ENCODE peak calls at places on chromosomes 5 and 9, in nine cellular contexts. V is gastrocnemius medialis, Q is IMR-90, U is upper lobe of right lung, O is BJ, W is right atrium auricular region, M is HCT116, J is tibial nerve, K is kidney epithelial cell. N is an unnamed sample.

GRCh38 chr5:80255425-80255751 is 460 bp downstream of the SERINC5 start:
- DNase-seq in K (no peak), O (no peak), Q (peak; percentile 50), W (peak; percentile 62), J (peak; percentile 23), U (peak; percentile 89), V (peak; percentile 16), M (no peak), N (peak; percentile 52)

GRCh38 chr5:16866220-16866619 is 69.9 kb downstream of the MYO10 start:
- DNase-seq in O (no peak), M (no peak), Q (no peak), V (no peak), W (no peak), J (no peak), K (no peak), U (no peak), N (no peak)

GRCh38 chr5:57711946-57712345 is 229.3 kb upstream of the ACTBL2 start:
- DNase-seq in O (no peak), J (no peak), U (no peak), V (no peak), M (no peak), K (no peak), W (no peak), Q (no peak), N (no peak)

GRCh38 chr9:95771556-95772280 is 103.8 kb upstream of the ERCC6L2 start:
- DNase-seq in U (no peak), V (no peak), O (no peak), J (peak; percentile 73), K (no peak), Q (peak; percentile 39), W (no peak), M (no peak), N (peak; percentile 24)

GRCh38 chr5:36367524-36367923 is 65.8 kb upstream of the RANBP3L start:
- DNase-seq in W (no peak), V (no peak), J (peak; percentile 30), Q (peak; percentile 16), K (no peak), M (no peak), U (no peak), O (peak; percentile 60), N (peak; percentile 91)

GRCh38 chr5:177111720-177112394 is 21.7 kb upstream of the NSD1 start:
- DNase-seq in O (no peak), V (no peak), K (no peak), Q (peak; percentile 30), U (peak; percentile 79), M (peak; percentile 38), W (no peak), J (peak; percentile 70), N (no peak)

GRCh38 chr9:72476617-72477375 is 44.6 kb upstream of the TMC1 start:
- DNase-seq in V (no peak), J (no peak), W (no peak), M (peak; percentile 98), U (no peak), K (peak; percentile 98), Q (peak; percentile 84), O (peak; percentile 55), N (peak; percentile 30)

GRCh38 chr5:91219141-91219802 is 163.8 kb downstream of the ARRDC3 start:
- DNase-seq in V (peak; percentile 34), O (peak; percentile 25), W (peak; percentile 66), M (no peak), U (no peak), Q (peak; percentile 85), K (no peak), J (peak; percentile 77), N (peak; percentile 73)

GRCh38 chr9:69176446-69177135 is 2.5 kb downstream of the TJP2 start:
- DNase-seq in O (no peak), V (no peak), Q (no peak), J (peak; percentile 55), W (no peak), K (no peak), M (no peak), U (no peak), N (peak; percentile 25)

GRCh38 chr9:70590264-70590646 is 175.8 kb upstream of the KLF9 start:
- DNase-seq in M (no peak), U (no peak), V (no peak), J (no peak), O (peak; percentile 81), K (no peak), W (no peak), Q (peak; percentile 70), N (peak; percentile 92)

GRCh38 chr5:168219515-168220410 is 71.7 kb upstream of the WWC1 start:
- DNase-seq in Q (peak; percentile 63), M (peak; percentile 68), O (peak; percentile 12), V (no peak), W (peak; percentile 65), J (peak; percentile 89), U (no peak), K (peak; percentile 38), N (peak; percentile 84)

GRCh38 chr5:6642655-6643054 is 9.4 kb downstream of the SRD5A1 start:
- DNase-seq in O (no peak), J (no peak), Q (no peak), U (no peak), V (no peak), M (no peak), K (no peak), W (no peak), N (no peak)

GRCh38 chr5:161946911-161947310 is 99.0 kb downstream of the GABRA1 start:
- DNase-seq in K (no peak), M (no peak), O (no peak), J (no peak), Q (no peak), U (no peak), V (no peak), W (no peak), N (no peak)

GRCh38 chr5:38540348-38540747 is 16.1 kb downstream of the LIFR start:
- DNase-seq in K (no peak), J (no peak), V (peak; percentile 81), U (peak; percentile 77), Q (no peak), W (no peak), O (no peak), M (no peak), N (no peak)

GRCh38 chr9:134626576-134627416 is 14.8 kb upstream of the COL5A1 start:
- DNase-seq in O (no peak), V (no peak), M (no peak), W (no peak), J (no peak), Q (peak; percentile 59), K (no peak), U (peak; percentile 40), N (peak; percentile 55)

GRCh38 chr5:89878140-89878570 is 531.4 kb downstream of the CETN3 start:
- DNase-seq in M (peak; percentile 59), Q (peak; percentile 54), J (no peak), W (no peak), K (peak; percentile 63), U (no peak), V (no peak), O (peak; percentile 49), N (peak; percentile 82)

GRCh38 chr9:134592018-134592818 is 49.4 kb upstream of the COL5A1 start:
- DNase-seq in O (peak; percentile 78), K (no peak), J (peak; percentile 70), Q (peak; percentile 83), M (no peak), W (peak; percentile 84), V (peak; percentile 29), U (peak; percentile 64), N (peak; percentile 99)

GRCh38 chr5:53048248-53048647 is 59.1 kb downstream of the ITGA2 start:
- DNase-seq in K (no peak), Q (no peak), U (no peak), V (no peak), O (no peak), J (no peak), W (no peak), M (no peak), N (no peak)

GRCh38 chr5:53942724-53943123 is 367.6 kb downstream of the ARL15 start:
- DNase-seq in O (no peak), U (no peak), W (peak; percentile 62), K (no peak), Q (peak; percentile 86), V (no peak), M (no peak), J (peak; percentile 13), N (no peak)

GRCh38 chr9:137244486-137245449 is 3.7 kb downstream of the TUBB4B start:
- DNase-seq in W (no peak), V (no peak), Q (no peak), J (no peak), O (no peak), U (no peak), M (no peak), K (no peak), N (no peak)

GRCh38 chr5:39765381-39765780 is 340.6 kb upstream of the DAB2 start:
- DNase-seq in J (no peak), O (no peak), U (no peak), M (no peak), V (no peak), K (no peak), W (no peak), Q (peak; percentile 60), N (peak; percentile 83)

GRCh38 chr5:150081541-150082283 is 4.6 kb downstream of the CSF1R start:
- DNase-seq in Q (peak; percentile 26), J (peak; percentile 48), O (no peak), M (no peak), K (no peak), W (peak; percentile 73), V (peak; percentile 43), U (peak; percentile 91), N (no peak)

DNA sequence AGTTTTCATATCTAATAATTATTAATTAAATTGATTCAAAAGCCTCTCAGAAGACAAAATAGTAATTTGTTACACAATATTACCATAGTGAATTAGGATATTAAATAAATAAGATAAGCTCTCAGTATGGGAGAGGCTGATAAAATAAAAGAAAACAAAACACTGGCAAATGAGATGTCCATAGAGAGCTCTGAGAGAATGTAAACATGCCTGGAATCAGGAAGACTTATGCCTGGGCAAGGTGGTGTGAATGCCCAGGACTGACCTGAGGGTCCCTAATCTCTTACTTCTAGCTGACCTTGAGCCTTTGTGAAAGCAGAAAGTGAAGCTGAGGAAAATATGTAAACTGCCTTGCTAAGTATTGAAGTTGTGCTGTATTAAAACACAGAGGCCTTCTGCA is 616.5 kb downstream of the PTPRD start:
- DNase-seq in Q (no peak), O (no peak), M (no peak), J (no peak), W (no peak), V (no peak), U (no peak), K (no peak), N (no peak)
- H3K4me3 ChIP-seq in Q (no peak overlapping the region), O (no peak overlapping the region), M (no peak overlapping the region), J (no peak overlapping the region), W (no peak overlapping the region), V (no peak overlapping the region), U (no peak overlapping the region), K (no peak overlapping the region), N (no peak overlapping the region)

GRCh38 chr9:8140557-8140956 is 341.0 kb upstream of the DMAC1 start:
- DNase-seq in O (no peak), U (no peak), M (no peak), W (no peak), K (no peak), Q (no peak), V (no peak), J (no peak), N (no peak)
- TF ChIP-seq CTCF in O (no peak), U (no peak), M (no peak), W (no peak), K (no peak), Q (no peak), V (no peak), J (no peak), N (no peak)

GRCh38 chr5:78548216-78548615 is 100.4 kb downstream of the LHFPL2 start:
- DNase-seq in O (no peak), M (no peak), J (no peak), Q (no peak), W (no peak), K (no peak), V (no peak), U (peak; percentile 59), N (no peak)
- H3K4me3 ChIP-seq in O (no peak overlapping the region), M (no peak overlapping the region), J (no peak overlapping the region), Q (no peak overlapping the region), W (no peak overlapping the region), K (no peak overlapping the region), V (no peak overlapping the region), U (no peak overlapping the region), N (no peak overlapping the region)

GRCh38 chr9:130320697-130321080 is 55.1 kb downstream of the HMCN2 start:
- DNase-seq in J (no peak), Q (no peak), M (no peak), V (no peak), O (no peak), W (no peak), U (peak; percentile 69), K (no peak), N (no peak)
- TF ChIP-seq CTCF in J (no peak), Q (no peak), M (peak; percentile 37), V (no peak), O (no peak), W (peak; percentile 25), U (peak; percentile 35), K (peak; percentile 9), N (no peak)

N was measured in AG10803.